ENCODE peak calls at places on chromosomes 13 and 19, in six cellular contexts. Q is right atrium auricular region, W is HepG2, T is left cardiac atrium, F is substantia nigra, H is T-helper 1 cell. C is an unnamed sample.

GRCh38 chr19:15759962-15760565 is 22.3 kb downstream of the OR10H3 start:
- DNase-seq in W (peak), Q (no peak), T (no peak), F (no peak), H (no peak), C (no peak)

GRCh38 chr13:77372275-77372674 is 45.4 kb upstream of the MYCBP2 start:
- DNase-seq in Q (no peak), F (no peak), W (no peak), H (no peak), T (no peak), C (no peak)

GRCh38 chr13:97505022-97505421 is 71.1 kb downstream of the RAP2A start:
- DNase-seq in H (no peak), F (no peak), T (no peak), W (no peak), Q (no peak), C (no peak)

GRCh38 chr19:49422407-49423277 is 599 bp downstream of the PTH2 start:
- DNase-seq in T (peak), H (no peak), W (no peak), Q (no peak), F (no peak), C (no peak)

GRCh38 chr19:43148233-43148632 is 38.1 kb downstream of the PSG5 start:
- DNase-seq in W (no peak), T (no peak), H (no peak), Q (no peak), F (no peak), C (no peak)

GRCh38 chr19:1081301-1082164 is 13.6 kb downstream of the POLR2E start:
- DNase-seq in W (no peak), T (no peak), F (no peak), H (no peak), Q (no peak), C (no peak)

GRCh38 chr13:23865065-23865464 is 24.1 kb downstream of the MIPEP start:
- DNase-seq in W (no peak), F (no peak), H (no peak), Q (no peak), T (no peak), C (no peak)

GRCh38 chr19:46717716-46718143 is 816 bp upstream of the PRKD2 start:
- DNase-seq in H (no peak), Q (no peak), F (no peak), W (no peak), T (no peak), C (no peak)

GRCh38 chr19:12788682-12789097 is 2.6 kb upstream of the JUNB start:
- DNase-seq in Q (peak), W (peak), F (peak), H (peak), T (peak), C (peak)

GRCh38 chr19:49849433-49850220 is 1.3 kb upstream of the PTOV1 start:
- DNase-seq in H (no peak), Q (no peak), F (no peak), W (no peak), T (no peak), C (no peak)

GRCh38 chr13:61414686-61415664 is 674 bp downstream of the PCDH20 start:
- DNase-seq in W (peak), F (no peak), Q (no peak), H (no peak), T (peak), C (peak)

GRCh38 chr19:35090795-35091214 is 24.8 kb upstream of the FXYD3 start:
- DNase-seq in Q (no peak), T (no peak), W (no peak), H (no peak), F (no peak), C (no peak)

GRCh38 chr19:54356444-54357056 is 8.2 kb downstream of the LAIR1 start:
- DNase-seq in H (no peak), T (no peak), Q (no peak), W (no peak), F (no peak), C (no peak)

GRCh38 chr19:44807652-44808462 is 1.0 kb upstream of the BCAM start:
- DNase-seq in Q (no peak), F (no peak), W (peak), T (no peak), H (no peak), C (no peak)

GRCh38 chr19:5394907-5395505 is 54.4 kb upstream of the PTPRS start:
- DNase-seq in Q (no peak), F (no peak), T (no peak), H (no peak), W (no peak), C (no peak)

GRCh38 chr13:104847863-104848262 is 1687.6 kb downstream of the EFNB2 start:
- DNase-seq in F (no peak), H (no peak), W (no peak), T (no peak), Q (no peak), C (no peak)

GRCh38 chr13:26759156-26759906 is 1.3 kb downstream of the GPR12 start:
- DNase-seq in F (no peak), W (no peak), Q (no peak), H (no peak), T (no peak), C (no peak)

GRCh38 chr19:58154679-58155648 is 4.4 kb upstream of the ZNF329 start:
- DNase-seq in T (peak), Q (peak), F (peak), H (peak), W (peak), C (peak)

GRCh38 chr13:100667894-100668293 is 6.7 kb downstream of the TMTC4 start:
- DNase-seq in T (no peak), F (no peak), W (no peak), H (no peak), Q (no peak), C (no peak)

GRCh38 chr19:56111601-56112312 is 9.3 kb downstream of the ZNF787 start:
- DNase-seq in T (peak), W (peak), H (no peak), Q (peak), F (no peak), C (no peak)

GRCh38 chr13:111269508-111269907 is 50.9 kb upstream of the TEX29 start:
- DNase-seq in H (no peak), F (no peak), T (no peak), W (no peak), Q (peak), C (no peak)

GRCh38 chr13:23433171-23434153 is at the start of gene SACS:
- DNase-seq in H (no peak), T (no peak), Q (no peak), F (peak), W (no peak), C (no peak)

GRCh38 chr13:59750860-59751259 is 412.9 kb downstream of the DIAPH3 start:
- DNase-seq in T (no peak), Q (no peak), W (no peak), H (no peak), F (peak), C (peak)

GRCh38 chr19:54133312-54133956 is 4.1 kb upstream of the CNOT3 start:
- DNase-seq in W (peak), F (no peak), Q (no peak), H (no peak), T (no peak), C (no peak)

GRCh38 chr13:58619396-58620113 is 988.0 kb downstream of the PCDH17 start:
- DNase-seq in H (no peak), W (no peak), T (no peak), Q (no peak), F (no peak), C (no peak)

GRCh38 chr19:55358493-55358892 is 4.0 kb upstream of the COX6B2 start:
- DNase-seq in F (no peak), T (no peak), Q (no peak), W (no peak), H (no peak), C (no peak)

GRCh38 chr19:35565016-35565856 is 1.8 kb upstream of the ATP4A start:
- DNase-seq in Q (no peak), H (no peak), F (no peak), T (no peak), W (no peak), C (no peak)